ENCODE peak calls at places on chromosomes 7 and 10, in eight cellular contexts. H is aorta; W is stimulated activated CD4-positive, alpha-beta T cell treated with anti-CD3 and anti-CD28 coated beads, Interleukin-15, amount 100 ng/mL, for 24 hours; K is upper lobe of right lung; F is HL-60; M is mucosa of gallbladder; R is activated CD4-positive, alpha-beta T cell treated with anti-CD3 and anti-CD28 coated beads, Interleukin-2, amount 10 ng/mL, durations not matched to agents 7 days and 5 days; N is stimulated activated CD8-positive, alpha-beta memory T cell treated with anti-CD3 and anti-CD28 coated beads, Interleukin-15, amount 100 ng/mL, for 24 hours. Q is an unnamed sample.

GRCh38 chr7:142516038-142516501 is 233.2 kb upstream of the PRSS1 start:
- DNase-seq in M (peak; percentile 28), N (no peak), W (peak; percentile 33), H (no peak), F (peak; percentile 45), R (peak; percentile 53), K (no peak), Q (no peak)

GRCh38 chr7:82234457-82235049 is 209.0 kb downstream of the CACNA2D1 start:
- DNase-seq in R (no peak), W (no peak), H (no peak), K (no peak), M (no peak), N (no peak), F (no peak), Q (no peak)

GRCh38 chr7:23222439-23223045 is 24.0 kb upstream of the GPNMB start:
- DNase-seq in N (no peak), R (no peak), F (no peak), K (no peak), M (no peak), W (no peak), H (no peak), Q (no peak)

GRCh38 chr7:155665957-155666287 is 21.5 kb downstream of the RBM33 start:
- DNase-seq in W (no peak), F (no peak), H (no peak), K (no peak), R (no peak), M (no peak), N (no peak), Q (no peak)

GRCh38 chr10:129342385-129342784 is 124.7 kb upstream of the MGMT start:
- DNase-seq in H (no peak), R (no peak), F (no peak), M (no peak), K (no peak), N (no peak), W (no peak), Q (no peak)

GRCh38 chr10:88042162-88043100 is 179.0 kb downstream of the PTEN start:
- DNase-seq in W (no peak), H (no peak), F (peak; percentile 66), K (no peak), N (no peak), R (no peak), M (no peak), Q (no peak)

GRCh38 chr10:8150401-8150905 is 96.0 kb downstream of the GATA3 start:
- DNase-seq in F (no peak), H (no peak), M (no peak), W (no peak), N (no peak), R (no peak), K (no peak), Q (no peak)

GRCh38 chr7:131919920-131920709 is 363.7 kb upstream of the PODXL start:
- DNase-seq in R (no peak), K (no peak), W (no peak), F (no peak), N (no peak), H (no peak), M (no peak), Q (no peak)

GRCh38 chr10:83723080-83723479 is 416.2 kb upstream of the GHITM start:
- DNase-seq in R (no peak), W (no peak), K (no peak), F (no peak), H (no peak), N (no peak), M (no peak), Q (no peak)

Q was measured in cortex of kidney.